ENCODE peak calls at places on chromosome 1, in five cellular contexts. V is endothelial cell, C is Calu3, L is mesothelial cell of epicardium, X is tibial nerve. F is an unnamed sample.

GRCh38 chr1:17239420-17239819 is 9.5 kb upstream of the PADI3 start:
- DNase-seq in V (peak; percentile 69), C (peak; percentile 69), L (no peak), X (no peak), F (no peak)

GRCh38 chr1:243819438-243819839 is 30.6 kb downstream of the AKT3 start:
- DNase-seq in V (no peak), C (no peak), L (no peak), X (no peak), F (no peak)

GRCh38 chr1:162372159-162373071 is 4.2 kb downstream of the SPATA46 start:
- DNase-seq in V (no peak), C (no peak), L (no peak), X (no peak), F (no peak)

GRCh38 chr1:15523104-15523921 is 702 bp downstream of the CASP9 start:
- DNase-seq in V (no peak), C (no peak), L (no peak), X (no peak), F (no peak)

GRCh38 chr1:173202430-173203145 is 4.5 kb downstream of the TNFSF4 start:
- DNase-seq in V (peak; percentile 29), C (peak; percentile 61), L (no peak), X (no peak), F (no peak)

GRCh38 chr1:39977202-39977601 is 22.3 kb downstream of the MFSD2A start:
- DNase-seq in V (no peak), C (no peak), L (no peak), X (no peak), F (no peak)

GRCh38 chr1:167094690-167095089 is 815 bp downstream of the STYXL2 start:
- DNase-seq in V (no peak), C (no peak), L (no peak), X (no peak), F (no peak)

GRCh38 chr1:169086603-169087455 is 19.7 kb upstream of the ATP1B1 start:
- DNase-seq in V (no peak), C (peak; percentile 13), L (no peak), X (no peak), F (no peak)

DNA sequence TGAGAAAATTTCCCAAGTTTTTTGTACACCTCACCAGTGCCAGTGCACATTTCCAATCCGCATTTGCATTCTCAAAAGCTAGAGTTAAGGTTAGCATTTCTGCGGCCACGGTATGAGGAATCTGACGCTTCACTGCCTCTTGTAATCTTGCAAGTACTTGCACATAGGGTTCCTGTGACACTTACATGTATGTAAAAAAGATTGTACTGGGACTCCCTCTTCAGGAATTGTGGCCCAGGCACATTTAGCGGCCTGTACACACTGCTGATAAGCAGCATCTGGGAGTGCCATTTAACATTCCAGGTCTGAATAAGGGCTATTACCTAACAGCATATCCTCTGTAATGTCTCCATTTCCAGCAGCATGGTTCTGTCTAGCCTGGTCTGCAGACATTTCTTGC is 75.7 kb downstream of the AXDND1 start:
- DNase-seq in V (no peak), C (no peak), L (no peak), X (no peak), F (no peak)
- TF ChIP-seq CTCF in V (no peak), C (no peak), L (no peak), X (no peak), F (no peak)

DNA sequence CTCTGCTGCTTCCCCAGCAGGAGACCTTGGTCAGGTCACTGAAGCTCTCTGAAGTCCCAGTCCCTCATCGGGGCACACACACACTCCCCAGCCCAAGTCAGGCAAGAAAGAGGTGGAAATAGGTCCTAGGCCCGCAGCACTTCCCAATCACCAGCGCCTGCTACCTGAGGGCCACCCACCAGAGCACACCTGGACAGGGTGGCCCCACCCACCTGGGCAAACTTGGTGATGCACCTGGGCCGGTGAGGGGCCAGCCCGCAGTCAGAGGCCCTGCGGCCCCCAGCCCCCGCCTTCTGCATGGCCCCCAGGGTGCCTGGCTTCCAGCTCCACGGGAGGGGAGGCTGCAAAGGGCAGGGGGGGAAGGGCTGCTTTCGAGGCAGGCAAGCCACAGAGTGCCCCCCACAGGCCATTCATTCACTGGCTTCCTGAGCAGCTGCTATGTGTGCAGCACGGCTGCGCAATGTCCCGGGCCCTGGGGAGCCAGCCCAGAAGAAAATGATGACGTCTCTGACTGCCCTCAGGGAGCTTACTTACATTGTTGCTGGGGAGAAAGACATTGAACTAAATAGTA is 4.7 kb downstream of the SH2D5 start:
- DNase-seq in V (no peak), C (no peak), L (no peak), X (peak; percentile 6), F (peak; percentile 65)
- TF ChIP-seq CTCF in V (no peak), C (no peak), L (no peak), X (no peak), F (peak; percentile 28)

DNA sequence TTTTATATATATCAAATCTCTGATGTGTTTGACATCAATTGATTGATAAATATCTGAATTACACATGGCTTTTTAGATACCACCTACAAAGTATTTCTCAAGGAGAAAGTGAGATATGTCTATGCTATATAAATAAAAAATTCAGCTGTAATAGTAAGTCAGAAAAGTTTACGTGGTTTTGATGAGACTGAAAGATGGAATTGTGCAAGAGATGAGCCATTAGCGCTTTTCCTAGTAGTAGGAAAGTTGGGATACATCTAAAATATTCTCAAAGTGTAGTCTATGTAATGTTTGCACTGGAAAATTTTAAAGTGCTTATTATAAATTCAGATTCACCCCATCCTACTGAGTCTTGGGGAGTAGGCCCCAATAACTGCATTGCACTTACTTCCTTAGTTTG is 49.1 kb downstream of the SGIP1 start:
- DNase-seq in V (no peak), C (no peak), L (no peak), X (no peak), F (no peak)
- TF ChIP-seq CTCF in V (no peak), C (no peak), L (no peak), X (no peak), F (no peak)

DNA sequence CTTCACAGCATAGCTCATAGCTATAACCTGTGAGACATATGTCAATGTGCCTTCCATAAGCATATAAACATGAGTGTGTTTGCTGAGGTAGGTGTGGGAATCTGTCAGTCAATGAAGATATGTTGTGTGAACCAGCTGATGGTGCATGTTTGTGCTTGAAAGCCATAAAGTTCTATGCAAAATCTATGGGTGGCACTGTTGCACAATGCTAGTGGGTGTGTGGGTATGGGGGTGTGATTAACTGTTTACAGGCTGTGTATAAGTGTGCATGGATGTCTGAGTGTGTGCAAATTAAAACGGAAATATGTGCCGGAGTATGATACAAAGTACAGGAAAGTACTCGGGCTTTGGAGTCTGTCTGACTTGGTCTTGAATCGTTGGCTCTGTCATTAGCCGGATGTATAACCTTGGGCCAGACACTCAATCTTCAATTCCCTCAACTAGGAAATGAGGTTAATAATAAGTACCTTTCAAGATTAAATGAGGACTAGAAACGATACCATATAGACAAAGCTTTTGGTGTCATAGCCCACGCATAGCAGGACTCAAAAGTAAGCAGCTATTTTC is 926 bp upstream of the ATP2B4 start:
- DNase-seq in V (no peak), C (no peak), L (no peak), X (no peak), F (no peak)
- TF ChIP-seq CTCF in V (no peak), C (no peak), L (no peak), X (peak; percentile 46), F (no peak)

GRCh38 chr1:98766241-98766640 is 104.7 kb downstream of the SNX7 start:
- DNase-seq in V (no peak), C (no peak), L (no peak), X (no peak), F (no peak)

GRCh38 chr1:98763488-98764141 is 102.1 kb downstream of the SNX7 start:
- DNase-seq in V (no peak), C (no peak), L (no peak), X (no peak), F (no peak)

GRCh38 chr1:98761238-98761637 is 99.7 kb downstream of the SNX7 start:
- DNase-seq in V (peak; percentile 14), C (peak; percentile 3), L (no peak), X (no peak), F (no peak)
- TF ChIP-seq CTCF in V (no peak), C (no peak), L (no peak), X (no peak), F (peak; percentile 26)

DNA sequence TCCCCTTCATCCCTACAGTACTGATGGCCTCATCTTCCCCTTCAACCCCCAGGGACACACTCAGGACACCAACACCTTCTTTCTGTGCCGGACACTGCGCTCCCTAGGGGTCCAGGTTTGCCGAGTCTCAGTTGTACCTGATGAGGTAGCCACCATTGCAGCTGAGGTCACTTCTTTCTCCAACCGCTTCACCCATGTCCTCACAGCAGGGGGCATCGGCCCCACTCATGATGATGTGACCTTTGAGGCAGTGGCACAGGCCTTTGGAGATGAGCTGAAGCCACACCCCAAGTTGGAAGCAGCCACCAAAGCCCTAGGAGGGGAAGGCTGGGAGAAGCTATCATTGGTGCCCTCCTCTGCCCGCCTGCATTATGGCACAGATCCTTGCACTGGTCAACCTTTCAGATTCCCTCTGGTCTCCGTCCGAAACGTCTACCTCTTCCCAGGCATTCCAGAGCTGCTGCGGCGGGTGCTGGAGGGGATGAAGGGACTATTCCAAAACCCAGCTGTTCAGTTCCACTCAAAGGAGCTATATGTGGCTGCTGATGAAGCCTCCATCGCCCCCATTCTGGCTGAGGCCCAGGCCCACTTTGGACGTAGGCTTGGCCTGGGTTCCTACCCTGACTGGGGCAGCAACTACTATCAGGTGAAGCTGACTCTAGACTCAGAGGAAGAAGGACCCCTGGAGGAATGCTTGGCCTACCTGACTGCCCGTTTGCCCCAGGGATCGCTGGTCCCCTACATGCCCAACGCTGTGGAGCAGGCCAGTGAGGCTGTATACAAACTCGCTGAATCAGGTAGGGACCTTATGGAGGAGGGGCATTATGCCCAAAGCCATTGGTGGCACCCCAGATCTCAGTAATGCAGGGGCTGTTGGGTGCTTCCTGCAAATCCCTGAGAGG is 5.1 kb upstream of the LENEP start:
- DNase-seq in V (no peak), C (no peak), L (no peak), X (no peak), F (no peak)
- TF ChIP-seq CTCF in V (no peak), C (peak; percentile 18), L (no peak), X (no peak), F (no peak)